ENCODE peak calls at places on chromosome 17, in eight cellular contexts. G, T, C, F, A, O, E and D are unnamed samples.

GRCh38 chr17:57943140-57943539 is 12.1 kb downstream of the CUEDC1 start:
- DNase-seq in G (no peak), T (no peak), O (no peak), C (no peak), F (no peak), A (no peak), E (no peak), D (no peak)

GRCh38 chr17:13671341-13671740 is 69.6 kb upstream of the HS3ST3A1 start:
- DNase-seq in F (no peak), G (no peak), C (no peak), T (peak; percentile 41), E (no peak), A (no peak), O (no peak), D (no peak)

GRCh38 chr17:17681187-17681743 is at the start of gene RAI1:
- DNase-seq in E (peak; percentile 80), T (peak; percentile 90), O (no peak), C (peak; percentile 90), G (peak; percentile 82), A (peak; percentile 86), F (peak; percentile 90), D (peak; percentile 92)

GRCh38 chr17:16381496-16381820 is 567 bp downstream of the UBB start:
- DNase-seq in G (peak; percentile 45), T (no peak), A (no peak), O (no peak), F (peak; percentile 32), E (no peak), C (no peak), D (no peak)

GRCh38 chr17:80409626-80410025 is 5.3 kb upstream of the ENDOV start:
- DNase-seq in E (no peak), G (no peak), O (no peak), T (no peak), A (no peak), C (no peak), F (no peak), D (no peak)

GRCh38 chr17:40922239-40922638 is 15.2 kb downstream of the KRT23 start:
- DNase-seq in O (peak; percentile 79), C (peak; percentile 71), F (peak; percentile 76), E (no peak), A (peak; percentile 53), T (no peak), G (peak; percentile 66), D (peak; percentile 80)

GRCh38 chr17:77924757-77925336 is 33.7 kb upstream of the TNRC6C start:
- DNase-seq in T (peak; percentile 58), A (no peak), O (no peak), G (peak; percentile 81), F (peak; percentile 97), E (no peak), C (peak; percentile 58), D (no peak)

GRCh38 chr17:73029941-73030340 is 62.5 kb downstream of the SLC39A11 start:
- DNase-seq in O (no peak), T (peak; percentile 53), G (no peak), C (peak; percentile 20), A (no peak), E (no peak), F (no peak), D (no peak)

GRCh38 chr17:77465358-77466041 is 324.7 kb downstream of the SEC14L1 start:
- DNase-seq in C (peak; percentile 84), O (no peak), G (peak; percentile 76), A (peak; percentile 84), F (peak; percentile 81), T (peak; percentile 74), E (peak; percentile 80), D (peak; percentile 89)

GRCh38 chr17:42240201-42240600 is 36.0 kb downstream of the STAT5B start:
- DNase-seq in F (no peak), G (no peak), E (no peak), A (no peak), O (no peak), T (no peak), C (no peak), D (no peak)

GRCh38 chr17:7132511-7133094 is 18.0 kb upstream of the ASGR2 start:
- DNase-seq in F (peak; percentile 40), G (no peak), E (peak; percentile 27), C (no peak), O (no peak), A (no peak), T (peak; percentile 83), D (no peak)

GRCh38 chr17:80029235-80029974 is 6.3 kb downstream of the TBC1D16 start:
- DNase-seq in O (peak; percentile 95), A (peak; percentile 79), C (peak; percentile 96), E (peak; percentile 68), T (no peak), G (peak; percentile 95), F (peak; percentile 89), D (no peak)

GRCh38 chr17:73249700-73250099 is 12.0 kb downstream of the CPSF4L start:
- DNase-seq in E (no peak), F (no peak), T (no peak), A (no peak), C (no peak), G (no peak), O (no peak), D (no peak)

GRCh38 chr17:7971651-7972050 is 30.8 kb upstream of the GUCY2D start:
- DNase-seq in G (no peak), E (no peak), T (no peak), C (no peak), F (no peak), O (no peak), A (no peak), D (no peak)

GRCh38 chr17:61770043-61770442 is 93.3 kb downstream of the BRIP1 start:
- DNase-seq in G (no peak), F (no peak), T (no peak), C (no peak), E (no peak), A (no peak), O (no peak), D (no peak)

GRCh38 chr17:57136355-57136754 is 51.3 kb downstream of the AKAP1 start:
- DNase-seq in T (peak; percentile 18), E (no peak), O (no peak), C (no peak), A (no peak), F (no peak), G (no peak), D (no peak)

GRCh38 chr17:79587421-79587820 is 23.4 kb downstream of the RBFOX3 start:
- DNase-seq in C (no peak), A (no peak), E (no peak), T (no peak), F (no peak), O (no peak), G (no peak), D (peak; percentile 55)

GRCh38 chr17:79630821-79631639 is 20.2 kb upstream of the RBFOX3 start:
- DNase-seq in T (no peak), F (no peak), G (no peak), C (peak; percentile 18), A (peak; percentile 17), O (peak; percentile 50), E (no peak), D (peak; percentile 22)

GRCh38 chr17:75941442-75941819 is 589 bp upstream of the FBF1 start:
- DNase-seq in O (peak; percentile 55), F (no peak), C (no peak), E (no peak), A (no peak), T (no peak), G (no peak), D (no peak)
- H3K27ac ChIP-seq in O (peak overlapping the region; percentile 59), F (no peak overlapping the region), C (peak overlapping the region; percentile 83), E (peak overlapping the region; percentile 77), A (peak overlapping the region; percentile 31), T (no peak overlapping the region), G (peak overlapping the region; percentile 54), D (no peak overlapping the region)

GRCh38 chr17:21213005-21213404 is 956 bp downstream of the TMEM11 start:
- DNase-seq in C (no peak), T (no peak), E (no peak), F (no peak), G (no peak), O (no peak), A (no peak), D (no peak)
- H3K27ac ChIP-seq in C (peak overlapping the region; percentile 89), T (no peak overlapping the region), E (peak overlapping the region; percentile 94), F (peak overlapping the region; percentile 100), G (peak overlapping the region; percentile 87), O (peak overlapping the region; percentile 98), A (peak overlapping the region; percentile 97), D (peak overlapping the region; percentile 95)

DNA sequence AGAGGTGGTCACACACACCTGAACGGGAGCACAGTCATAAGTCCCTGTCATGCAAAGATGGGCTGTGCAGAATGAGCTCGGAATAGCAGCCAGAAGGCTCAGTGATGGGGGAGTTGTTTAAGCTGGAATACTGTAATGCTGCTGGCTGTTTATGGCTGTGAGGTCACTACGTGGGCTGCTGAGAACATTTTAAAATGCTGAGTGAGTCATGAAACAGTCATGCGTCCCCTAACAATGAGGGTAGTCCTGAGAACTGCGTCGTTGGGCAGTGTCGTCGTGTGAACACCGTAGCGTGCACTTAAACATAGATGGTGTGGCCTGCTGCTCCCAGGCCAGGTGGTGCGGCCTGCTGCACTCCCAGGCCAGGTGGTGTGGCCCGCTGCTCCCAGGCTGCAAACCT is 39.7 kb downstream of the TBCD start:
- DNase-seq in T (no peak), A (no peak), G (peak; percentile 91), F (peak; percentile 81), O (no peak), E (no peak), C (no peak), D (no peak)
- H3K27ac ChIP-seq in T (no peak overlapping the region), A (no peak overlapping the region), G (peak overlapping the region; percentile 27), F (no peak overlapping the region), O (no peak overlapping the region), E (no peak overlapping the region), C (no peak overlapping the region), D (no peak overlapping the region)

GRCh38 chr17:2749058-2749783 is at the start of gene CCDC92B:
- DNase-seq in G (no peak), A (no peak), T (no peak), C (no peak), O (no peak), E (no peak), F (no peak), D (no peak)

GRCh38 chr17:2745317-2746037 is 4.0 kb downstream of the CCDC92B start:
- DNase-seq in O (no peak), T (no peak), E (no peak), A (no peak), G (no peak), F (no peak), C (no peak), D (no peak)

GRCh38 chr17:2750721-2751120 is 1.3 kb upstream of the CCDC92B start:
- DNase-seq in F (no peak), O (no peak), A (no peak), G (no peak), T (no peak), E (no peak), C (no peak), D (no peak)

GRCh38 chr17:2751482-2751881 is 2.0 kb upstream of the CCDC92B start:
- DNase-seq in T (peak; percentile 50), C (no peak), E (no peak), F (no peak), A (no peak), O (no peak), G (no peak), D (no peak)

GRCh38 chr17:2749784-2750181 is 331 bp upstream of the CCDC92B start:
- DNase-seq in T (peak; percentile 95), F (peak; percentile 81), G (peak; percentile 58), A (peak; percentile 80), C (no peak), E (peak; percentile 78), O (no peak), D (peak; percentile 67)
- H3K27ac ChIP-seq in T (no peak overlapping the region), F (no peak overlapping the region), G (no peak overlapping the region), A (no peak overlapping the region), C (no peak overlapping the region), E (no peak overlapping the region), O (no peak overlapping the region), D (no peak overlapping the region)